ENCODE peak calls at places on chromosome 10, in ten cellular contexts. M, R, L, O, H, V, Q, D, N and C are unnamed samples.

GRCh38 chr10:23412223-23412622 is 26.7 kb upstream of the OTUD1 start:
- DNase-seq in D (peak), V (no peak), O (no peak), N (no peak), Q (no peak), L (peak), M (no peak), H (no peak), R (no peak), C (peak)

GRCh38 chr10:96501985-96502384 is 11.7 kb downstream of the TLL2 start:
- DNase-seq in O (no peak), Q (no peak), V (no peak), N (no peak), D (peak), H (no peak), M (no peak), L (peak), R (no peak), C (peak)

GRCh38 chr10:29922226-29922625 is 137.2 kb downstream of the JCAD start:
- DNase-seq in L (no peak), H (no peak), V (no peak), R (no peak), N (no peak), D (no peak), O (no peak), Q (no peak), M (no peak), C (no peak)

GRCh38 chr10:132575320-132576201 is 38.0 kb downstream of the INPP5A start:
- DNase-seq in L (peak), O (peak), V (peak), D (peak), Q (no peak), M (no peak), H (no peak), N (no peak), R (no peak), C (peak)

GRCh38 chr10:126283307-126283706 is 105.0 kb downstream of the ADAM12 start:
- DNase-seq in L (no peak), V (no peak), O (no peak), D (no peak), N (no peak), R (no peak), M (no peak), H (no peak), Q (no peak), C (no peak)

GRCh38 chr10:129500617-129501339 is 33.7 kb downstream of the MGMT start:
- DNase-seq in L (no peak), Q (no peak), D (no peak), O (no peak), N (no peak), H (no peak), M (no peak), V (no peak), R (no peak), C (no peak)

GRCh38 chr10:7408003-7408493 is 2.8 kb downstream of the SFMBT2 start:
- DNase-seq in Q (peak), N (no peak), L (no peak), M (no peak), D (no peak), R (peak), O (peak), V (peak), H (no peak), C (no peak)

GRCh38 chr10:79044036-79044664 is 24.6 kb upstream of the ZMIZ1 start:
- DNase-seq in R (no peak), H (no peak), M (no peak), N (no peak), L (no peak), V (no peak), D (no peak), Q (no peak), O (peak), C (no peak)

GRCh38 chr10:1289591-1289990 is 233.4 kb downstream of the WDR37 start:
- DNase-seq in R (no peak), N (no peak), Q (no peak), V (no peak), O (no peak), M (no peak), L (peak), D (peak), H (no peak), C (peak)

GRCh38 chr10:72079356-72079755 is 9.0 kb downstream of the SPOCK2 start:
- DNase-seq in D (no peak), V (no peak), R (no peak), O (no peak), H (no peak), N (peak), M (no peak), L (no peak), Q (no peak), C (no peak)

GRCh38 chr10:124117511-124117785 is 24.1 kb upstream of the CHST15 start:
- DNase-seq in D (no peak), O (no peak), V (no peak), H (no peak), M (no peak), R (no peak), Q (no peak), N (no peak), L (no peak), C (peak)

GRCh38 chr10:124048371-124049290 is 44.8 kb downstream of the CHST15 start:
- DNase-seq in H (no peak), M (no peak), Q (no peak), D (no peak), N (no peak), L (no peak), V (peak), O (no peak), R (no peak), C (no peak)

GRCh38 chr10:99115703-99116102 is 119.9 kb downstream of the HPSE2 start:
- DNase-seq in V (no peak), R (no peak), H (no peak), Q (no peak), L (no peak), M (no peak), N (no peak), O (no peak), D (no peak), C (no peak)

GRCh38 chr10:95741807-95742528 is 14.0 kb upstream of the ENTPD1 start:
- DNase-seq in L (no peak), N (no peak), H (no peak), M (no peak), Q (no peak), D (peak), V (no peak), O (no peak), R (no peak), C (peak)

GRCh38 chr10:43125274-43125845 is 12.9 kb upstream of the CSGALNACT2 start:
- DNase-seq in M (no peak), Q (peak), L (no peak), D (no peak), O (no peak), V (no peak), N (no peak), R (no peak), H (no peak), C (no peak)

GRCh38 chr10:30736685-30737232 is 107.2 kb upstream of the LYZL2 start:
- DNase-seq in N (no peak), V (no peak), M (no peak), L (peak), Q (no peak), D (peak), H (no peak), O (peak), R (no peak), C (peak)

GRCh38 chr10:118694848-118695247 is 59.9 kb downstream of the CACUL1 start:
- DNase-seq in R (no peak), N (no peak), V (no peak), D (no peak), H (no peak), Q (no peak), M (no peak), L (peak), O (no peak), C (no peak)

GRCh38 chr10:70430489-70431445 is 10.7 kb downstream of the NODAL start:
- DNase-seq in V (peak), N (no peak), Q (peak), M (no peak), L (peak), D (no peak), H (no peak), O (peak), R (no peak), C (no peak)

GRCh38 chr10:24962998-24963397 is 10.6 kb upstream of the PRTFDC1 start:
- DNase-seq in M (no peak), N (no peak), H (no peak), V (no peak), O (no peak), D (peak), Q (no peak), L (peak), R (no peak), C (peak)

GRCh38 chr10:42921951-42922350 is 139.4 kb downstream of the BMS1 start:
- DNase-seq in M (no peak), D (no peak), L (no peak), O (no peak), R (no peak), H (no peak), N (no peak), Q (no peak), V (no peak), C (no peak)

GRCh38 chr10:116606061-116606483 is 14.7 kb upstream of the PNLIPRP2 start:
- DNase-seq in R (no peak), L (no peak), N (no peak), M (no peak), D (no peak), H (no peak), V (no peak), Q (no peak), O (no peak), C (no peak)

GRCh38 chr10:95247881-95248583 is 42.8 kb downstream of the PDLIM1 start:
- DNase-seq in M (no peak), Q (no peak), V (no peak), N (no peak), D (no peak), L (no peak), O (peak), R (no peak), H (no peak), C (no peak)

GRCh38 chr10:118668228-118668952 is 72.9 kb upstream of the PRLHR start:
- DNase-seq in N (no peak), M (no peak), R (no peak), O (no peak), L (no peak), Q (no peak), H (no peak), D (no peak), V (no peak), C (no peak)

GRCh38 chr10:47154762-47155161 is 145.2 kb upstream of the GDF10 start:
- DNase-seq in H (no peak), D (no peak), M (no peak), O (no peak), V (no peak), L (peak), R (no peak), N (no peak), Q (no peak), C (no peak)

GRCh38 chr10:24900888-24901685 is 51.3 kb downstream of the PRTFDC1 start:
- DNase-seq in L (no peak), V (no peak), M (no peak), O (no peak), R (no peak), N (no peak), H (no peak), Q (no peak), D (no peak), C (no peak)